ENCODE peak calls at places on chromosomes 16 and 17, in five cellular contexts. G is tibial artery, O is left ventricle myocardium inferior, B is HL-60, R is PC-9. I is an unnamed sample.

GRCh38 chr16:68408428-68408827 is 39.9 kb downstream of the SMPD3 start:
- DNase-seq in R (no peak), B (no peak), O (no peak), G (no peak), I (no peak)

GRCh38 chr17:57108656-57109392 is 23.8 kb downstream of the AKAP1 start:
- DNase-seq in O (no peak), R (no peak), G (peak; percentile 56), B (no peak), I (no peak)

GRCh38 chr17:41107941-41108445 is 2.8 kb downstream of the KRTAP4-9 start:
- DNase-seq in B (no peak), R (no peak), G (no peak), O (no peak), I (no peak)

GRCh38 chr17:44376124-44376523 is 12.5 kb upstream of the FAM171A2 start:
- DNase-seq in B (no peak), R (peak; percentile 17), G (no peak), O (peak; percentile 56), I (no peak)

GRCh38 chr16:10145636-10146035 is 36.6 kb downstream of the GRIN2A start:
- DNase-seq in G (no peak), B (no peak), R (no peak), O (no peak), I (no peak)

GRCh38 chr16:4365615-4366014 is 6.0 kb upstream of the VASN start:
- DNase-seq in G (no peak), B (no peak), O (no peak), R (no peak), I (no peak)

GRCh38 chr17:82037113-82037888 is at the start of gene DCXR:
- DNase-seq in B (peak; percentile 98), G (peak; percentile 99), O (peak; percentile 99), R (peak; percentile 98), I (peak; percentile 94)

GRCh38 chr17:28717578-28718316 is at the start of gene RAB34:
- DNase-seq in G (peak; percentile 70), R (peak; percentile 93), B (no peak), O (peak; percentile 72), I (peak; percentile 83)

GRCh38 chr16:50315346-50315997 is 49.1 kb downstream of the ADCY7 start:
- DNase-seq in G (no peak), O (no peak), B (no peak), R (no peak), I (no peak)

GRCh38 chr16:67801889-67802288 is 4.5 kb downstream of the RANBP10 start:
- DNase-seq in R (no peak), G (no peak), O (no peak), B (no peak), I (no peak)

I was measured in T1000.